ENCODE peak calls at places on chromosomes 1 and 21, in eight cellular contexts. O is heart right ventricle, Z is nephron progenitor cell, C is GM13976, M is epithelial cell of esophagus, G is MCF 10A, A is glutamatergic neuron, T is IMR-90. Q is an unnamed sample.

GRCh38 chr1:30537279-30537678 is 186.1 kb downstream of the MATN1 start:
- DNase-seq in O (no peak), Z (no peak), C (no peak), M (no peak), G (no peak), A (no peak), T (no peak), Q (no peak)

GRCh38 chr1:42952353-42953001 is 6.2 kb downstream of the SLC2A1 start:
- DNase-seq in O (no peak), Z (no peak), C (peak), M (peak), G (no peak), A (no peak), T (no peak), Q (no peak)

GRCh38 chr1:200668514-200669313 is 993 bp downstream of the DDX59 start:
- DNase-seq in O (no peak), Z (no peak), C (no peak), M (no peak), G (peak), A (no peak), T (no peak), Q (no peak)

GRCh38 chr1:6003568-6004411 is 11.6 kb upstream of the NPHP4 start:
- DNase-seq in O (no peak), Z (peak), C (no peak), M (no peak), G (no peak), A (peak), T (no peak), Q (no peak)

GRCh38 chr1:201171063-201172036 is 17.1 kb upstream of the TMEM9 start:
- DNase-seq in O (peak), Z (peak), C (peak), M (peak), G (peak), A (peak), T (peak), Q (peak)

GRCh38 chr1:19723874-19724273 is 59.2 kb downstream of the HTR6 start:
- DNase-seq in O (no peak), Z (no peak), C (no peak), M (no peak), G (no peak), A (peak), T (no peak), Q (no peak)

GRCh38 chr1:12345350-12346217 is 115.8 kb downstream of the VPS13D start:
- DNase-seq in O (no peak), Z (no peak), C (no peak), M (no peak), G (no peak), A (no peak), T (no peak), Q (no peak)

GRCh38 chr1:25567710-25568089 is 24.3 kb downstream of the LDLRAP1 start:
- DNase-seq in O (no peak), Z (no peak), C (no peak), M (peak), G (peak), A (no peak), T (no peak), Q (no peak)

GRCh38 chr1:154519661-154520060 is 17.4 kb upstream of the SHE start:
- DNase-seq in O (no peak), Z (no peak), C (no peak), M (no peak), G (no peak), A (no peak), T (no peak), Q (no peak)

GRCh38 chr21:34204481-34205439 is 131.4 kb downstream of the MRPS6 start:
- DNase-seq in O (no peak), Z (peak), C (no peak), M (no peak), G (no peak), A (peak), T (no peak), Q (no peak)

GRCh38 chr1:217417363-217417762 is 213.5 kb downstream of the GPATCH2 start:
- DNase-seq in O (no peak), Z (no peak), C (no peak), M (peak), G (peak), A (no peak), T (no peak), Q (no peak)

GRCh38 chr1:47843781-47844555 is 153.2 kb downstream of the TRABD2B start:
- DNase-seq in O (no peak), Z (peak), C (no peak), M (no peak), G (no peak), A (no peak), T (no peak), Q (no peak)

DNA sequence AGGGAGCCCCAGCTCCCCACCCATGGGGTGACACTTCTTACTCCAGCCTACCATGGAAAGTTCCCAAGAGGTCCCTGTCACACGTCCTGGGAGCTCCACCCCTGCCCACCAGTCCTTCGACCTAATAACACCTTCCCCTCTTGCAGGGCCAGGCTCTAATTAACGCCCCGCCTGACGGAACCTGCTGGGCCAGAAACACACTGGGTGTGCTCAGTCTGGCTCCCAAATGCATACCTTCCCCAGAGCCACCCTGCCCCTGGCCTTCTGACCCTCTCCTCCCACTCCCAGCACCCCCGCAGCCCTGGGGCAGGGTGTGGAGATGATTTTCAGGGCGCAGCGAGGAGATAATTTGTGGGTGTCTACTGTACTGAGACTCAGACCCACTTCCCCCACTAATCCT is 20.6 kb downstream of the PGLYRP3 start:
- DNase-seq in O (no peak), Z (no peak), C (no peak), M (peak), G (no peak), A (no peak), T (no peak), Q (no peak)
- TF ChIP-seq CTCF in O (no peak), Z (no peak), C (no peak), M (no peak), G (no peak), A (no peak), T (no peak), Q (no peak)

DNA sequence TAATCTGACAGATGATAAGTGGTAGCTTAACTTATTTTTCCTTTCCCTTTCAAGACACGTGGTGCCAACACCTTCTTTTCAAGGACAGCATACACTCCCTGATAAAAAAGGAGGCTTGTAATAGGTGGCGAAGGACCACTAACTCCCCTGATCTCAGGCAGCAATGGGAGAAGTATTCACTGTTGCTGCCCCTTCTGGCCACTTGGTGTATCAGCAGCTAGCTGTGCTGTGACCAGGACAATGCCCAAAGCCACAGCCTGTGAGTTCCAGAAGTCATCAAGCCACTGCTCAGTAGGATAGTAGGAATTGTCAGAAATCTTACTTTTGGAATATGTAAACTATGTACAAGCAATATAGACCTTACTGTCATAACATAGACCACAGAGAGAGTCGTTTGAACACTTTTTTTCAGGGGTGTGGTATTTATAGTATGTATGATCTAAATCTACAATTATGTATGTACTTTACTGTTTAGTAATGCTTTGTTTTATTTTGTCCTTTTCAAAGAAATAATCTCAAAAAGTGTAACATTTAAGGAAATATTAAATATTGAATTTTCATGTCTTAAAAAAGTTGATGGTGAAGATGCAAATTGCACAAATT is 248.3 kb upstream of the CAMK1G start:
- DNase-seq in O (no peak), Z (peak), C (peak), M (peak), G (peak), A (peak), T (peak), Q (no peak)
- TF ChIP-seq CTCF in O (peak), Z (peak), C (peak), M (peak), G (peak), A (peak), T (peak), Q (peak)

GRCh38 chr21:32916522-32917099 is 109.1 kb upstream of the OLIG2 start:
- DNase-seq in O (no peak), Z (no peak), C (no peak), M (no peak), G (peak), A (no peak), T (no peak), Q (no peak)
- TF ChIP-seq CTCF in O (no peak), Z (no peak), C (no peak), M (no peak), G (no peak), A (peak), T (no peak), Q (peak)

GRCh38 chr1:151831256-151831591 is 378 bp downstream of the RORC start:
- DNase-seq in O (no peak), Z (no peak), C (no peak), M (no peak), G (no peak), A (no peak), T (no peak), Q (no peak)
- TF ChIP-seq CTCF in O (no peak), Z (no peak), C (no peak), M (no peak), G (no peak), A (no peak), T (no peak), Q (no peak)

GRCh38 chr1:14173598-14173997 is 424.9 kb upstream of the KAZN start:
- DNase-seq in O (no peak), Z (no peak), C (no peak), M (no peak), G (no peak), A (no peak), T (no peak), Q (no peak)

GRCh38 chr1:14167889-14168288 is 430.6 kb upstream of the KAZN start:
- DNase-seq in O (no peak), Z (no peak), C (no peak), M (no peak), G (no peak), A (no peak), T (no peak), Q (no peak)

GRCh38 chr1:14165289-14165867 is 433.1 kb upstream of the KAZN start:
- DNase-seq in O (no peak), Z (no peak), C (no peak), M (no peak), G (no peak), A (no peak), T (no peak), Q (no peak)

GRCh38 chr1:14168663-14169062 is 429.8 kb upstream of the KAZN start:
- DNase-seq in O (no peak), Z (no peak), C (no peak), M (no peak), G (no peak), A (no peak), T (no peak), Q (no peak)
- TF ChIP-seq CTCF in O (no peak), Z (no peak), C (no peak), M (no peak), G (no peak), A (no peak), T (no peak), Q (no peak)